ENCODE peak calls at places on chromosomes 7 and 10, in ten cellular contexts. F is COR-L47; E is AG08395; Z is ureter; B is neural crest cell; M is activated CD8-positive, alpha-beta memory T cell treated with anti-CD3 and anti-CD28 coated beads for 4 hours; G is NCI-H2171 treated with DMSO at 0.1 percent for 48 hours; S is nephron progenitor cell; P is stimulated activated CD8-positive, alpha-beta memory T cell treated with anti-CD3 and anti-CD28 coated beads, Interleukin-4, amount 100 ng/mL, for 24 hours; D is left colon. K is an unnamed sample.

GRCh38 chr7:45718464-45719330 is 144.5 kb downstream of the ADCY1 start:
- DNase-seq in F (no peak), E (peak; percentile 60), Z (no peak), B (no peak), M (no peak), G (no peak), S (no peak), P (no peak), D (no peak), K (no peak)

GRCh38 chr10:110600487-110601101 is 33.1 kb downstream of the SMC3 start:
- DNase-seq in F (peak; percentile 1), E (peak; percentile 41), Z (no peak), B (peak; percentile 38), M (no peak), G (peak; percentile 38), S (peak; percentile 23), P (no peak), D (no peak), K (peak; percentile 6)

GRCh38 chr10:50514995-50515394 is 108.8 kb downstream of the SGMS1 start:
- DNase-seq in F (no peak), E (peak; percentile 10), Z (no peak), B (no peak), M (no peak), G (no peak), S (no peak), P (no peak), D (no peak), K (no peak)

GRCh38 chr10:68231106-68231901 is 609 bp downstream of the ATOH7 start:
- DNase-seq in F (peak; percentile 64), E (peak; percentile 90), Z (peak; percentile 46), B (peak; percentile 70), M (no peak), G (peak; percentile 39), S (peak; percentile 80), P (peak; percentile 18), D (peak; percentile 70), K (peak; percentile 25)

GRCh38 chr7:140723002-140723401 is 26.5 kb downstream of the NDUFB2 start:
- DNase-seq in F (no peak), E (no peak), Z (no peak), B (no peak), M (no peak), G (no peak), S (no peak), P (no peak), D (no peak), K (no peak)

GRCh38 chr7:91082854-91083495 is 181.3 kb upstream of the FZD1 start:
- DNase-seq in F (peak; percentile 3), E (peak; percentile 31), Z (no peak), B (no peak), M (no peak), G (peak; percentile 74), S (no peak), P (no peak), D (no peak), K (peak; percentile 25)

GRCh38 chr7:141071260-141071854 is 2.5 kb upstream of the TMEM178B start:
- DNase-seq in F (peak; percentile 90), E (peak; percentile 8), Z (peak; percentile 50), B (peak; percentile 71), M (no peak), G (peak; percentile 92), S (peak; percentile 64), P (peak; percentile 4), D (peak; percentile 20), K (peak; percentile 79)

GRCh38 chr10:11823122-11823988 is at the start of gene PROSER2:
- DNase-seq in F (no peak), E (peak; percentile 80), Z (no peak), B (peak; percentile 45), M (no peak), G (no peak), S (peak; percentile 73), P (no peak), D (peak; percentile 73), K (no peak)

GRCh38 chr7:159020987-159021386 is 123.7 kb downstream of the VIPR2 start:
- DNase-seq in F (no peak), E (no peak), Z (no peak), B (peak; percentile 34), M (no peak), G (no peak), S (peak; percentile 53), P (no peak), D (no peak), K (no peak)

GRCh38 chr7:44716205-44716604 is 32.4 kb upstream of the ZMIZ2 start:
- DNase-seq in F (no peak), E (no peak), Z (no peak), B (no peak), M (no peak), G (no peak), S (no peak), P (no peak), D (no peak), K (no peak)